ENCODE peak calls at places on chromosomes 2 and 18, in five cellular contexts. A is IMR-90, N is GM12878, Z is K562, G is SK-N-SH. J is an unnamed sample.
A peak's percentile ranks its signal among the peaks of the same experiment; 100 is the strongest.

GRCh38 chr2:45898819-45899218 is 247.3 kb downstream of the PRKCE start:
- DNase-seq in G (no peak), Z (no peak), A (no peak), N (no peak), J (no peak)

GRCh38 chr18:12008842-12009580 is 27.7 kb downstream of the IMPA2 start:
- DNase-seq in G (no peak), N (no peak), Z (no peak), A (no peak), J (no peak)

GRCh38 chr2:54212456-54212855 is 43.6 kb downstream of the TSPYL6 start:
- DNase-seq in G (no peak), Z (no peak), N (no peak), A (peak; percentile 96), J (no peak)

GRCh38 chr2:235836416-235837042 is 331.7 kb downstream of the GBX2 start:
- DNase-seq in A (peak; percentile 9), Z (no peak), N (no peak), G (no peak), J (no peak)

GRCh38 chr18:47519277-47519676 is 267.8 kb upstream of the SKOR2 start:
- DNase-seq in A (no peak), G (no peak), N (no peak), Z (no peak), J (no peak)

GRCh38 chr2:53752385-53752784 is 15.2 kb upstream of the CHAC2 start:
- DNase-seq in A (no peak), N (no peak), Z (no peak), G (no peak), J (no peak)

GRCh38 chr2:99811544-99811943 is 321.7 kb upstream of the REV1 start:
- DNase-seq in Z (no peak), G (no peak), A (peak; percentile 79), N (no peak), J (no peak)

GRCh38 chr2:60450488-60450887 is 103.0 kb downstream of the BCL11A start:
- DNase-seq in Z (no peak), N (no peak), G (no peak), A (no peak), J (no peak)

GRCh38 chr18:79496978-79497637 is 101.4 kb downstream of the NFATC1 start:
- DNase-seq in A (peak; percentile 57), Z (no peak), N (no peak), G (no peak), J (no peak)

GRCh38 chr2:85804583-85804982 is 50.8 kb downstream of the ATOH8 start:
- DNase-seq in N (no peak), A (no peak), G (peak; percentile 70), Z (peak; percentile 70), J (peak; percentile 36)

GRCh38 chr2:195813401-195813800 is 156.4 kb downstream of the SLC39A10 start:
- DNase-seq in N (no peak), G (no peak), Z (no peak), A (peak; percentile 51), J (no peak)

GRCh38 chr18:55286257-55286825 is 301.7 kb downstream of the TCF4 start:
- DNase-seq in N (no peak), A (no peak), Z (no peak), G (no peak), J (no peak)

GRCh38 chr2:63780483-63781155 is 61.1 kb upstream of the UGP2 start:
- DNase-seq in G (no peak), N (no peak), A (no peak), Z (no peak), J (no peak)

GRCh38 chr2:113979172-113980128 is 89.6 kb downstream of the ACTR3 start:
- DNase-seq in Z (peak; percentile 24), N (no peak), A (no peak), G (peak; percentile 51), J (peak; percentile 46)

GRCh38 chr2:198692907-198693510 is 764.7 kb downstream of the SATB2 start:
- DNase-seq in A (no peak), N (no peak), G (no peak), Z (no peak), J (no peak)

GRCh38 chr18:41371718-41372117 is 583.3 kb upstream of the PIK3C3 start:
- DNase-seq in A (peak; percentile 27), Z (no peak), N (no peak), G (peak; percentile 15), J (no peak)
- TF ChIP-seq RCOR1 in A (no peak), Z (no peak), N (no peak), G (no peak), J (no peak)

DNA sequence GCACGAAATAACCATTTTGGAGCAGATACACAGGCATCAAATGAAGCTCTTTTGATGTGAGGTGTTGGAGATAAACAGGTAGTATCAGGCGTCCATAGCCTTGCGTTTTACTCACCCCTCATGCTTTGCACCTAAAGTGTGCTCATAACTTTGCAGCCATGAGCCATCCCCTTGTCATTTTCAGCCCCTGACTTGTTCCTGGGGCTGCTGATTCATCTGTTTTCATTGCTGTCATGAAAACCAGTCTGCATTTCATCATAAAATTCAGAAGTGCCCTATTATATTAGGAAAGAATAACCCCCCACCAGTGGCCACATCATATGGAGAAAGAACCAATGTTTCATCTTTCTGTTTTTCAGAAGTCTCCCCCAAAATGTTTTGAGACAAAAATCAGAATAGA is 329.7 kb upstream of the NRP2 start:
- DNase-seq in Z (no peak), N (no peak), A (peak; percentile 47), G (no peak), J (no peak)
- TF ChIP-seq USF2 in Z (no peak), N (no peak), A (no peak), G (no peak), J (no peak)

DNA sequence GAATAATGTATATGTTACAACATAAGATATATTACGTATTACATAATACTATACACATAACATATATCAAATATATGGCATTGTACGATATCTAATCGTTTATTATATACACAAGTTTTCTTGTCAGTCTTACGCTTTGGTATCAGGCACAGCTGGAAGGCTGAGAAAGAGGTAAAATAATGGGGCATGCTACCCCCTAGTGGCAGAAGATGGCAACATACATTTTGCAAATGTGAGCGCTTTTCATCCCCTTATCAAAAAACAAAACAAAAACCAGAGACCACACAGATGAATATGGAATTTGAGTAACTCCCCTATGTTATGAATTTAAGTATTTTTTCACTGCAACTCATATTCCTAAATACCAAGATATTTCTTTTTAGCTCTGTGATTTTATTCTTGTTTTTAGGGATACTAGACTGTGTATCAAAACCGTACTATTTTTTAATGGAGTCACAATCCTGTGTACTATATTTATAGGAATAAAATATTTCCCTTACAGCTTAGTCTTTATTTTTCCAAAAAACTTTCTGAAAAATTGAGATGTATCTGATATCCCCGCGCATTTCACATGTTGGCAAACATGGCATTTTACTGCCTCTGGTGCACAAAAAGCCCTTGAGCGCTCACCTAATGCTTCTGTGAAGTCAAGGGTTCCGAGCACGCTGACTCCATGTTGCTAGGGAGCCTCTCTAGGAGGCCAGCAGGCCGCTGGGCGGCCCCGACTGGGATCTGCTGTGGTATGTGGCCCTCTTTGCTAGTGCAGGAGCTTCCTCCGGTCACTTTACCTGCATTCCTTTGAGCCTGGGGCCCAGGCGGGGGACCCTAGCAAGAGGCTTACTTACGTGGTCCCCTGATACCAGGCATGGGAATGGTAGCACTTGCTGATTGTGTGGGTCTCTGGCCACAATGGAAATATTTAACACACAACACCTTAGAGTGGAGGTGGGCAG is 62.5 kb downstream of the SLC4A3 start:
- DNase-seq in G (peak; percentile 60), Z (peak; percentile 58), N (peak; percentile 23), A (peak; percentile 74), J (peak; percentile 57)
- TF ChIP-seq RCOR1 in G (no peak), Z (no peak), N (no peak), A (no peak), J (no peak)

GRCh38 chr2:11321847-11322246 is 22.6 kb downstream of the ROCK2 start:
- DNase-seq in N (no peak), G (no peak), A (no peak), Z (no peak), J (no peak)

GRCh38 chr2:11315074-11315705 is 29.2 kb downstream of the ROCK2 start:
- DNase-seq in G (no peak), A (no peak), Z (no peak), N (no peak), J (no peak)

GRCh38 chr2:11319939-11320338 is 24.5 kb downstream of the ROCK2 start:
- DNase-seq in Z (no peak), A (peak; percentile 8), N (no peak), G (no peak), J (no peak)

GRCh38 chr2:11325961-11326691 is 18.3 kb downstream of the ROCK2 start:
- DNase-seq in A (no peak), N (no peak), Z (no peak), G (no peak), J (no peak)

DNA sequence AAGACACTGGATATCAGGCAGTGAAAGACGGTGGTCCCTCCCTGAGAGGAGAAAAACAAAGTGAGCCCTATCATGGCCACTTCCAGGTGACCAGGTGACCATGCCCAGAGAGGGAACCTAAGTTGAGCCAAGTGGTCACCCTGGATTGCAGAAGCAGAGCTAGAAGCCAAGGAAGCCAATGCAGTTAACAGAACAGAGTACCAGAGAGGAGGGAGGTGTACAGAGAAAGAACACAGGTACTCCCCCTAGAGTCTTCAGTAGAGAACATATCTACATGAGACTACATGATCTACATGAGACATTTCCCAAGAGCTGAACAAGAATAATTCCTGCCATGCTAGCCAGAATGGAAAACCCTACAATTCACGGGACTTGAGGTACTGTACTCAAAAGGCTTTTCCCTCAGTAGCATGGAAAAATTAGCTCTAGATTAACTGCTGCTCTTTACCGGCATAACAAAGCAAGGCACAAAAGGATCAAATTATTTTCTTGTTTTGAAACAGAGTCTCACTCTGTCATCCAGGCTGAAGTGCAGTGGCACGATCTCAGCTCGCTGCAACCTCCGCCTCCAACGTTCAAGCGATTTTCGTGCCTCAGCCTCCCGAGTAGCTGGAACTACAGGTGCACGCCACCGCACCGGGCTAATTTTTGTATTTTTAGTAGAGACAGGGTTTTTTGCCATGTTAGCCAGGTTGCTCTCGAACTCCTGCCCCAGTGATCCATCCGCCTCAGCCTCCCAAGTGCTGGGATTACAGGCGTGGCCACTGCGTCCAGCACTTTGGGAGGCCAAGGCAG is 23.5 kb downstream of the ROCK2 start:
- DNase-seq in Z (peak; percentile 48), N (no peak), A (no peak), G (no peak), J (peak; percentile 35)
- TF ChIP-seq USF2 in Z (no peak), N (no peak), A (no peak), G (no peak), J (no peak)

DNA sequence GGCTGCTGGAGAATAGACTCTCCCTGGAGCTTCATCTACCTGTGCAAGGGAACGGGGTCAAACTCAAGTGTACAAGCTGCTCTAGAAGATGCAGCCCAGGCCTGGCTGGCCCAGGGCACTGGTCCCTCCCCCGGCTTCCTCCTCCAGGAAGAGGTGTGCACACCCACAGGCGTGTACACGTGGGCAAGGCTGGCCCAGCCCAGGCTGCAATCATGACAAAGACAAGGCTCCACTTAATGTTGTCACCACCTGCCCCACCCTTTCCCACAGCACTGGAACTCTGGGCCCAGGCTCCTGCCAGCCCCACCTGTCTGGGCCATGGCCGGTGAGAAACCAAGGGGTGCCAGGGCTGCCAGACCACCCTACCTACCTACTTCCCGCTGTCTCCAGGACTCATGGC is 29.6 kb upstream of the ALPP start:
- DNase-seq in Z (no peak), G (no peak), A (no peak), N (no peak), J (peak; percentile 28)
- TF ChIP-seq RCOR1 in Z (no peak), G (no peak), A (no peak), N (no peak), J (no peak)